ENCODE peak calls at places on chromosomes 7 and 10, in nine cellular contexts. J is lower lobe of right lung; C is PC-3; Y is heart left ventricle; M is endodermal cell; T is pancreas; B is neural progenitor cell; G is prostate gland; Q is CD8-positive, alpha-beta T cell. A is an unnamed sample.

GRCh38 chr10:5591336-5591824 is 66.6 kb downstream of the CALML3 start:
- DNase-seq in B (peak; percentile 54), Y (no peak), J (peak; percentile 24), Q (no peak), C (no peak), M (peak; percentile 64), T (no peak), G (no peak), A (no peak)

GRCh38 chr10:61835909-61836232 is 65.6 kb upstream of the ARID5B start:
- DNase-seq in T (no peak), B (no peak), M (no peak), C (no peak), Q (no peak), J (no peak), G (no peak), Y (no peak), A (no peak)

GRCh38 chr10:9427208-9427607 is 1372.7 kb downstream of the GATA3 start:
- DNase-seq in Q (no peak), G (no peak), M (no peak), C (no peak), T (no peak), Y (no peak), J (no peak), B (no peak), A (no peak)

GRCh38 chr10:75542902-75543301 is 111.5 kb downstream of the LRMDA start:
- DNase-seq in T (no peak), B (peak; percentile 47), Q (no peak), C (no peak), Y (no peak), G (no peak), M (peak; percentile 61), J (no peak), A (no peak)

GRCh38 chr10:5892007-5892406 is 2.0 kb downstream of the FBH1 start:
- DNase-seq in J (no peak), Y (no peak), Q (no peak), T (no peak), M (no peak), G (no peak), B (no peak), C (no peak), A (no peak)

GRCh38 chr10:23368816-23369640 is 24.4 kb upstream of the C10orf67 start:
- DNase-seq in M (no peak), C (no peak), G (no peak), B (no peak), J (no peak), Y (no peak), T (no peak), Q (no peak), A (no peak)

GRCh38 chr10:21173964-21174669 is 277.0 kb upstream of the NEBL start:
- DNase-seq in J (peak; percentile 92), B (peak; percentile 69), Q (no peak), M (peak; percentile 86), C (peak; percentile 77), T (peak; percentile 83), Y (peak; percentile 48), G (peak; percentile 78), A (peak; percentile 42)

GRCh38 chr7:117230276-117231046 is 92.4 kb downstream of the WNT2 start:
- DNase-seq in B (no peak), J (no peak), G (no peak), Q (no peak), M (no peak), C (no peak), T (no peak), Y (no peak), A (no peak)

GRCh38 chr10:79231908-79232307 is 115.4 kb upstream of the PPIF start:
- DNase-seq in C (no peak), G (no peak), T (no peak), B (no peak), M (no peak), J (no peak), Q (no peak), Y (no peak), A (no peak)

GRCh38 chr7:18308938-18309337 is 186.6 kb upstream of the HDAC9 start:
- DNase-seq in T (no peak), Q (no peak), C (no peak), Y (no peak), M (no peak), J (no peak), B (no peak), G (no peak), A (no peak)

GRCh38 chr7:140231779-140232491 is 55.2 kb upstream of the KDM7A start:
- DNase-seq in Y (no peak), T (no peak), Q (no peak), B (no peak), J (no peak), C (peak; percentile 51), M (peak; percentile 59), G (peak; percentile 79), A (no peak)

GRCh38 chr7:140230517-140230861 is 53.7 kb upstream of the KDM7A start:
- DNase-seq in T (no peak), J (peak; percentile 67), B (peak; percentile 47), C (no peak), Q (peak; percentile 51), G (peak; percentile 26), Y (peak; percentile 45), M (peak; percentile 54), A (no peak)

GRCh38 chr7:140229591-140230516 is 53.1 kb upstream of the KDM7A start:
- DNase-seq in G (no peak), Y (peak; percentile 25), C (no peak), B (peak; percentile 59), M (peak; percentile 85), T (no peak), Q (peak; percentile 47), J (peak; percentile 51), A (no peak)

GRCh38 chr7:140230862-140231778 is 54.3 kb upstream of the KDM7A start:
- DNase-seq in J (peak; percentile 66), B (peak; percentile 87), C (peak; percentile 63), Q (no peak), M (peak; percentile 98), Y (peak; percentile 52), G (peak; percentile 53), T (peak; percentile 49), A (no peak)

DNA sequence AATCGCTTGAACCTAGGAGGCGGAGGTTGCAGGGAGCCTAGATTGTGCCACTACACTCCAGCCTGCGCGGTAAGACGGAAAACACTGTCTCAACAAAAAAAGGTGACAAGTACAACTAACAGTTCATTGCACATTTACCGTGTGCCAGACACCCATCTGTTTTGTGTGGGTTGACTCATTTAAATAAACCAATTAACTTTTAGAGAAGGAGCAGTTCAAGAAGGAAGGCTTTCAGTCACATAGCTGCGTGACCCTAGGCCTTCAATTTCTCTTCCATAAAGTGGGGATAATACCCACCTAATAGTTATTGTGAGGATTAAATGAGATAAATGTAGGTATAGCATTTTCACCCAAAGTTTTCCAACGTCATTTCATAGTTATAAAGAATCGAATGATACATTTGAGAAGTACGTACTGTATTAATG is 52.3 kb upstream of the KDM7A start:
- DNase-seq in Y (no peak), C (no peak), B (no peak), Q (no peak), T (no peak), G (no peak), M (no peak), J (no peak), A (no peak)
- H3K27ac ChIP-seq in Y (no peak overlapping the region), C (no peak overlapping the region), B (no peak overlapping the region), Q (peak overlapping the region; percentile 85), T (no peak overlapping the region), G (no peak overlapping the region), M (no peak overlapping the region), J (no peak overlapping the region), A (no peak overlapping the region)

GRCh38 chr10:113049881-113050280 is 99.8 kb downstream of the TCF7L2 start:
- DNase-seq in Y (no peak), B (peak; percentile 68), Q (no peak), G (no peak), J (no peak), C (no peak), T (no peak), M (no peak), A (no peak)

GRCh38 chr10:113052076-113052830 is 102.2 kb downstream of the TCF7L2 start:
- DNase-seq in G (no peak), Y (no peak), Q (no peak), B (no peak), M (no peak), C (peak; percentile 14), J (no peak), T (no peak), A (no peak)

GRCh38 chr10:113053091-113053490 is 103.0 kb downstream of the TCF7L2 start:
- DNase-seq in B (no peak), M (peak; percentile 80), Y (no peak), T (no peak), G (no peak), C (no peak), J (no peak), Q (no peak), A (no peak)

GRCh38 chr10:113053881-113054280 is 103.8 kb downstream of the TCF7L2 start:
- DNase-seq in M (peak; percentile 89), Q (no peak), C (no peak), Y (peak; percentile 44), G (no peak), J (no peak), B (peak; percentile 75), T (no peak), A (no peak)

DNA sequence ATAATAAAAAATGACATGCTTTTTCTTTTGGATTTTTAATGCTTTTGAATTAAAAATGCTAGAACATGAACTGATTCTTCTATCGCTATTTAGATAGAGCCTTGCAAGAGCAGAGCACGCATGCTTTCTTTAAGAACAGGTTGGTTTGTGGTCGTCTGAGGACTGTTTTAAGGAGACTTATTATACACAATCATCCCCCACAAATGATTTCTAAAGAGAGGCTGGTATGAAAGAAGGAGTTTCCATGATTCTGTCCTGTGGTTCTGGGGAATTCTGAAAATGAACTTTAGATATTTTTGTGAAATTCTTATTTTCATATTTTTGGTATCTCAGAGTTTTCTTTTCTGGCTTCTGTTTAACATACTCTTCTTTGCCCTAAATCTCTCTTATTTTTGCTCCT is 101.4 kb downstream of the TCF7L2 start:
- DNase-seq in C (no peak), Q (no peak), J (no peak), G (no peak), M (no peak), B (no peak), T (no peak), Y (no peak), A (no peak)
- H3K27ac ChIP-seq in C (no peak overlapping the region), Q (no peak overlapping the region), J (no peak overlapping the region), G (no peak overlapping the region), M (no peak overlapping the region), B (no peak overlapping the region), T (no peak overlapping the region), Y (no peak overlapping the region), A (no peak overlapping the region)

DNA sequence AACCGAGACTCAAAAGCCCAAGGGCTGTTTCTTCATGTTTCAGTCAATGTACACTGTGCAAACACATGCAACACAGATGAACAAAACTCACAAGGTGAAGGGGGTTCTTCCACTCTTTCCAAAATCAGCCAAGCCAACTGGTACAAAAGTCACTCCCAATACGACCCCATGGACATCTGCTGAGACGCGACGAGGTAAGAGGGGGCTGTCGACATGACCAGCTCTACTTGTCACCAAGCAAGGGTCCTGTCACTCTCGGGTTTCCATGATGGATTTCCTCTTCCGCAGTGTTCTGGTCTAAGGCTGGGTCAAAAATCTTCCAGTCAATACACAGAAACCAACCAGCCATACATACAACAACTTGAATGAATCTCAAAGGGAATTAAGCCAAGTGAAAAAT is 37.8 kb downstream of the CTBP2 start:
- DNase-seq in J (no peak), B (no peak), G (no peak), M (no peak), T (no peak), C (no peak), Y (no peak), Q (no peak), A (no peak)
- H3K27ac ChIP-seq in J (no peak overlapping the region), B (no peak overlapping the region), G (peak overlapping the region; percentile 82), M (no peak overlapping the region), T (no peak overlapping the region), C (peak overlapping the region; percentile 96), Y (peak overlapping the region; percentile 84), Q (no peak overlapping the region), A (no peak overlapping the region)

GRCh38 chr7:3028767-3029111 is 14.9 kb downstream of the CARD11 start:
- DNase-seq in J (no peak), G (no peak), T (no peak), B (peak; percentile 31), C (no peak), M (no peak), Q (no peak), Y (no peak), A (no peak)
- H3K27ac ChIP-seq in J (no peak overlapping the region), G (peak overlapping the region; percentile 70), T (no peak overlapping the region), B (peak overlapping the region; percentile 55), C (no peak overlapping the region), M (peak overlapping the region; percentile 78), Q (no peak overlapping the region), Y (no peak overlapping the region), A (no peak overlapping the region)

A was measured in substantia nigra.